ENCODE peak calls at places on chromosomes 4 and X, in ten cellular contexts. One of them, this sample, is unnamed.

GRCh38 chrX:122269243-122269781 is 914.8 kb upstream of the GRIA3 start:
- DNase-seq in right lobe of liver: no peak
- DNase-seq in tibial nerve: no peak
- DNase-seq in GM12892: no peak
- DNase-seq in H54: no peak
- DNase-seq in breast epithelium: no peak
- DNase-seq in K562: no peak
- DNase-seq in heart left ventricle: no peak
- DNase-seq in Peyer's patch: no peak
- DNase-seq in IMR-90: no peak
- DNase-seq in this sample: no peak

GRCh38 chr4:113394730-113395530 is 345.5 kb downstream of the ANK2 start:
- DNase-seq in IMR-90: peak; percentile 88
- DNase-seq in tibial nerve: peak; percentile 91
- DNase-seq in right lobe of liver: no peak
- DNase-seq in heart left ventricle: no peak
- DNase-seq in K562: peak; percentile 60
- DNase-seq in H54: peak; percentile 15
- DNase-seq in breast epithelium: peak; percentile 24
- DNase-seq in Peyer's patch: peak; percentile 22
- DNase-seq in GM12892: peak; percentile 14
- DNase-seq in this sample: peak; percentile 60

GRCh38 chr4:98659741-98660507 is 1.5 kb upstream of the TSPAN5 start:
- DNase-seq in right lobe of liver: no peak
- DNase-seq in K562: no peak
- DNase-seq in IMR-90: peak; percentile 58
- DNase-seq in H54: peak; percentile 35
- DNase-seq in GM12892: no peak
- DNase-seq in Peyer's patch: no peak
- DNase-seq in tibial nerve: no peak
- DNase-seq in heart left ventricle: no peak
- DNase-seq in breast epithelium: no peak
- DNase-seq in this sample: peak; percentile 66

GRCh38 chr4:174592985-174593335 is 70.7 kb upstream of the HPGD start:
- DNase-seq in heart left ventricle: no peak
- DNase-seq in Peyer's patch: no peak
- DNase-seq in IMR-90: peak; percentile 12
- DNase-seq in tibial nerve: no peak
- DNase-seq in H54: no peak
- DNase-seq in right lobe of liver: no peak
- DNase-seq in breast epithelium: no peak
- DNase-seq in K562: no peak
- DNase-seq in GM12892: no peak
- DNase-seq in this sample: peak; percentile 28

GRCh38 chr4:66911898-66912297 is 633.4 kb downstream of the CENPC start:
- DNase-seq in heart left ventricle: no peak
- DNase-seq in IMR-90: no peak
- DNase-seq in H54: no peak
- DNase-seq in tibial nerve: no peak
- DNase-seq in K562: no peak
- DNase-seq in right lobe of liver: no peak
- DNase-seq in breast epithelium: no peak
- DNase-seq in Peyer's patch: no peak
- DNase-seq in GM12892: no peak
- DNase-seq in this sample: no peak

GRCh38 chr4:64756016-64756415 is 346.8 kb upstream of the TECRL start:
- DNase-seq in right lobe of liver: no peak
- DNase-seq in IMR-90: no peak
- DNase-seq in H54: no peak
- DNase-seq in tibial nerve: no peak
- DNase-seq in GM12892: no peak
- DNase-seq in K562: no peak
- DNase-seq in Peyer's patch: no peak
- DNase-seq in heart left ventricle: no peak
- DNase-seq in breast epithelium: no peak
- DNase-seq in this sample: no peak

GRCh38 chrX:26788402-26788998 is 572.5 kb downstream of the MAGEB5 start:
- DNase-seq in tibial nerve: no peak
- DNase-seq in H54: no peak
- DNase-seq in heart left ventricle: no peak
- DNase-seq in right lobe of liver: no peak
- DNase-seq in IMR-90: no peak
- DNase-seq in breast epithelium: no peak
- DNase-seq in Peyer's patch: no peak
- DNase-seq in GM12892: no peak
- DNase-seq in K562: no peak
- DNase-seq in this sample: no peak

GRCh38 chr4:104446431-104446925 is 48.2 kb downstream of the CXXC4 start:
- DNase-seq in heart left ventricle: no peak
- DNase-seq in Peyer's patch: no peak
- DNase-seq in right lobe of liver: no peak
- DNase-seq in tibial nerve: no peak
- DNase-seq in K562: no peak
- DNase-seq in GM12892: no peak
- DNase-seq in H54: no peak
- DNase-seq in IMR-90: no peak
- DNase-seq in breast epithelium: no peak
- DNase-seq in this sample: no peak

GRCh38 chr4:153483432-153484418 is 17.6 kb downstream of the TMEM131L start:
- DNase-seq in tibial nerve: no peak
- DNase-seq in right lobe of liver: no peak
- DNase-seq in K562: no peak
- DNase-seq in GM12892: no peak
- DNase-seq in breast epithelium: no peak
- DNase-seq in Peyer's patch: no peak
- DNase-seq in H54: no peak
- DNase-seq in heart left ventricle: no peak
- DNase-seq in IMR-90: peak; percentile 47
- DNase-seq in this sample: no peak

GRCh38 chr4:30537462-30537861 is 182.7 kb upstream of the PCDH7 start:
- DNase-seq in K562: no peak
- DNase-seq in right lobe of liver: no peak
- DNase-seq in IMR-90: peak; percentile 80
- DNase-seq in Peyer's patch: no peak
- DNase-seq in breast epithelium: no peak
- DNase-seq in H54: peak; percentile 8
- DNase-seq in tibial nerve: no peak
- DNase-seq in heart left ventricle: no peak
- DNase-seq in GM12892: no peak
- DNase-seq in this sample: no peak

GRCh38 chr4:109332926-109333464 is 30.5 kb upstream of the COL25A1 start:
- DNase-seq in IMR-90: no peak
- DNase-seq in Peyer's patch: no peak
- DNase-seq in GM12892: peak; percentile 4
- DNase-seq in breast epithelium: no peak
- DNase-seq in heart left ventricle: no peak
- DNase-seq in right lobe of liver: no peak
- DNase-seq in tibial nerve: no peak
- DNase-seq in H54: no peak
- DNase-seq in K562: peak; percentile 17
- DNase-seq in this sample: peak; percentile 19

GRCh38 chrX:65920620-65921019 is 119.3 kb downstream of the VSIG4 start:
- DNase-seq in K562: no peak
- DNase-seq in right lobe of liver: no peak
- DNase-seq in Peyer's patch: no peak
- DNase-seq in tibial nerve: no peak
- DNase-seq in breast epithelium: no peak
- DNase-seq in IMR-90: no peak
- DNase-seq in H54: no peak
- DNase-seq in heart left ventricle: no peak
- DNase-seq in GM12892: no peak
- DNase-seq in this sample: no peak

GRCh38 chr4:15368906-15369305 is 58.9 kb upstream of the C1QTNF7 start:
- DNase-seq in H54: no peak
- DNase-seq in right lobe of liver: no peak
- DNase-seq in IMR-90: peak; percentile 55
- DNase-seq in GM12892: no peak
- DNase-seq in K562: no peak
- DNase-seq in tibial nerve: no peak
- DNase-seq in breast epithelium: no peak
- DNase-seq in Peyer's patch: no peak
- DNase-seq in heart left ventricle: no peak
- DNase-seq in this sample: no peak

GRCh38 chr4:25223770-25224375 is 10.0 kb upstream of the PI4K2B start:
- DNase-seq in right lobe of liver: no peak
- DNase-seq in GM12892: no peak
- DNase-seq in IMR-90: peak; percentile 22
- DNase-seq in H54: no peak
- DNase-seq in Peyer's patch: no peak
- DNase-seq in tibial nerve: no peak
- DNase-seq in K562: no peak
- DNase-seq in heart left ventricle: no peak
- DNase-seq in breast epithelium: no peak
- DNase-seq in this sample: peak; percentile 74

GRCh38 chrX:71365876-71366673 is at the start of gene TAF1:
- DNase-seq in H54: peak; percentile 86
- DNase-seq in Peyer's patch: peak; percentile 91
- DNase-seq in right lobe of liver: peak; percentile 94
- DNase-seq in GM12892: peak; percentile 66
- DNase-seq in IMR-90: peak; percentile 97
- DNase-seq in tibial nerve: peak; percentile 89
- DNase-seq in heart left ventricle: peak; percentile 93
- DNase-seq in breast epithelium: peak; percentile 96
- DNase-seq in K562: peak; percentile 93
- DNase-seq in this sample: peak; percentile 98
- TF ChIP-seq POLR2A in H54: peak; percentile 63
- TF ChIP-seq POLR2A in Peyer's patch: no peak
- TF ChIP-seq POLR2A in right lobe of liver: peak; percentile 87
- TF ChIP-seq POLR2A in GM12892: peak; percentile 74
- TF ChIP-seq POLR2A in IMR-90: peak; percentile 68
- TF ChIP-seq POLR2A in tibial nerve: no peak
- TF ChIP-seq POLR2A in heart left ventricle: no peak
- TF ChIP-seq POLR2A in breast epithelium: no peak
- TF ChIP-seq POLR2A in K562: peak; percentile 5
- TF ChIP-seq POLR2A in this sample: peak; percentile 97

DNA sequence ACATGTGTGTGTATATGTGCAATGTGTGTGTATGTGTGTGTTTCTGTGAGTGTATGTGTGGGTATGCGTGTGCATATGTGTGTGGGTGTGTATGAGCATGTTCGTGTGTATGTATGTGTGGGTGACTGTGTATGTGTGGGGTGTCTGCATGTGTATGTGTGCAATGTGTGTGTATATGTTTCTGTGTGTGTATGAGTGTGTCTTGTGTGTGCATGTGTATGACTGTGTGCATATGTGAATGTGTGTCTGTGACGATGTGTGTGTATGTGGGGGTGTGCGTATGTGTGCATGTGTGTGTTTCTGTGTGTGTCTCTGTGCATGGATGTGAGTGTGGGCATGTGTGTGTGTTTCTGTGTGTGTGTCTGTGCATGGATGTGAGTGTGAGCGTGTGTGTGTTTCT is 4.2 kb upstream of the ATP2B3 start:
- DNase-seq in H54: no peak
- DNase-seq in right lobe of liver: no peak
- DNase-seq in IMR-90: no peak
- DNase-seq in GM12892: no peak
- DNase-seq in tibial nerve: no peak
- DNase-seq in heart left ventricle: no peak
- DNase-seq in K562: no peak
- DNase-seq in breast epithelium: no peak
- DNase-seq in Peyer's patch: no peak
- DNase-seq in this sample: no peak
- TF ChIP-seq POLR2A in H54: no peak
- TF ChIP-seq POLR2A in right lobe of liver: no peak
- TF ChIP-seq POLR2A in IMR-90: no peak
- TF ChIP-seq POLR2A in GM12892: no peak
- TF ChIP-seq POLR2A in tibial nerve: no peak
- TF ChIP-seq POLR2A in heart left ventricle: no peak
- TF ChIP-seq POLR2A in K562: no peak
- TF ChIP-seq POLR2A in breast epithelium: no peak
- TF ChIP-seq POLR2A in Peyer's patch: no peak
- TF ChIP-seq POLR2A in this sample: no peak

DNA sequence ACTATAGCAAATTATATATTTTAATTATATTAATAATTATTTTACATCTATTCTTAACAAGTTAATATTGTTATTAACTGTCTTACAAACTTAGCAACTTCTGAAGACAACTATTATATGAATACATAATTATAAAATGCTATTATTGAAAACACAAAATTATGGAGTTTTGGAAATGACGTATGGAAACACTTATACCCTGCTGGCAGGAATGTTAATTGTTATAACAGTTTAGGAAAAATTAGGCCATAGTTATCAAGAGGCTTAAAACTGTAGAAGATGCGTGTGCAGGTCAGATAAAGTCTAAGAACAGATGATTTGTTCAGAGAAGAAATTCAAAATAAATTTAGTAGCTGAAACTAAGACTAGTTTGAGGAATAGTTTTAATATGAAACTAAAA is 211.7 kb downstream of the FAT4 start:
- DNase-seq in Peyer's patch: no peak
- DNase-seq in H54: no peak
- DNase-seq in breast epithelium: no peak
- DNase-seq in tibial nerve: no peak
- DNase-seq in IMR-90: no peak
- DNase-seq in right lobe of liver: no peak
- DNase-seq in K562: peak; percentile 8
- DNase-seq in GM12892: no peak
- DNase-seq in heart left ventricle: no peak
- DNase-seq in this sample: no peak
- TF ChIP-seq POLR2A in Peyer's patch: no peak
- TF ChIP-seq POLR2A in H54: no peak
- TF ChIP-seq POLR2A in breast epithelium: no peak
- TF ChIP-seq POLR2A in tibial nerve: no peak
- TF ChIP-seq POLR2A in IMR-90: no peak
- TF ChIP-seq POLR2A in right lobe of liver: no peak
- TF ChIP-seq POLR2A in K562: no peak
- TF ChIP-seq POLR2A in GM12892: no peak
- TF ChIP-seq POLR2A in heart left ventricle: no peak
- TF ChIP-seq POLR2A in this sample: no peak

GRCh38 chr4:20251061-20251795 is 477 bp upstream of the SLIT2 start:
- DNase-seq in Peyer's patch: no peak
- DNase-seq in H54: no peak
- DNase-seq in right lobe of liver: no peak
- DNase-seq in GM12892: no peak
- DNase-seq in K562: no peak
- DNase-seq in IMR-90: peak; percentile 16
- DNase-seq in breast epithelium: no peak
- DNase-seq in heart left ventricle: no peak
- DNase-seq in tibial nerve: no peak
- DNase-seq in this sample: no peak

GRCh38 chr4:20253272-20253798 is 1.6 kb downstream of the SLIT2 start:
- DNase-seq in breast epithelium: no peak
- DNase-seq in Peyer's patch: no peak
- DNase-seq in right lobe of liver: no peak
- DNase-seq in tibial nerve: no peak
- DNase-seq in IMR-90: peak; percentile 15
- DNase-seq in heart left ventricle: no peak
- DNase-seq in H54: no peak
- DNase-seq in K562: no peak
- DNase-seq in GM12892: peak; percentile 5
- DNase-seq in this sample: no peak

GRCh38 chr4:20252656-20253271 is 1.1 kb downstream of the SLIT2 start:
- DNase-seq in breast epithelium: no peak
- DNase-seq in GM12892: no peak
- DNase-seq in K562: no peak
- DNase-seq in right lobe of liver: peak; percentile 20
- DNase-seq in H54: no peak
- DNase-seq in IMR-90: peak; percentile 39
- DNase-seq in tibial nerve: peak; percentile 18
- DNase-seq in Peyer's patch: no peak
- DNase-seq in heart left ventricle: peak; percentile 47
- DNase-seq in this sample: no peak

GRCh38 chr4:20253799-20254409 is 2.2 kb downstream of the SLIT2 start:
- DNase-seq in tibial nerve: no peak
- DNase-seq in breast epithelium: no peak
- DNase-seq in heart left ventricle: peak; percentile 64
- DNase-seq in GM12892: peak; percentile 19
- DNase-seq in right lobe of liver: peak; percentile 17
- DNase-seq in H54: no peak
- DNase-seq in IMR-90: peak; percentile 30
- DNase-seq in K562: no peak
- DNase-seq in Peyer's patch: no peak
- DNase-seq in this sample: no peak

GRCh38 chr4:20251796-20252655 is at the start of gene SLIT2:
- DNase-seq in Peyer's patch: no peak
- DNase-seq in GM12892: peak; percentile 47
- DNase-seq in IMR-90: peak; percentile 68
- DNase-seq in tibial nerve: peak; percentile 65
- DNase-seq in heart left ventricle: peak; percentile 84
- DNase-seq in H54: peak; percentile 67
- DNase-seq in K562: peak; percentile 53
- DNase-seq in right lobe of liver: peak; percentile 81
- DNase-seq in breast epithelium: peak; percentile 49
- DNase-seq in this sample: peak; percentile 28
- TF ChIP-seq POLR2A in Peyer's patch: no peak
- TF ChIP-seq POLR2A in GM12892: no peak
- TF ChIP-seq POLR2A in IMR-90: peak; percentile 93
- TF ChIP-seq POLR2A in tibial nerve: peak; percentile 69
- TF ChIP-seq POLR2A in heart left ventricle: no peak
- TF ChIP-seq POLR2A in H54: peak; percentile 59
- TF ChIP-seq POLR2A in K562: no peak
- TF ChIP-seq POLR2A in right lobe of liver: peak; percentile 59
- TF ChIP-seq POLR2A in breast epithelium: no peak
- TF ChIP-seq POLR2A in this sample: no peak

This sample was measured in erythroblast.